ENCODE peak calls at places on chromosome 5, in four cellular contexts. One of them, this sample, is unnamed.

GRCh38 chr5:92687793-92688467 is 893.1 kb downstream of the NR2F1-AS1 start:
- DNase-seq in adrenal gland: no peak
- DNase-seq in HFF-Myc: peak
- DNase-seq in stomach: no peak
- DNase-seq in this sample: peak

GRCh38 chr5:153613143-153613542 is 122.7 kb downstream of the GRIA1 start:
- DNase-seq in HFF-Myc: no peak
- DNase-seq in stomach: no peak
- DNase-seq in adrenal gland: no peak
- DNase-seq in this sample: no peak

GRCh38 chr5:110612778-110613396 is 113.6 kb downstream of the TMEM232 start:
- DNase-seq in HFF-Myc: no peak
- DNase-seq in adrenal gland: no peak
- DNase-seq in stomach: no peak
- DNase-seq in this sample: no peak

GRCh38 chr5:6885581-6885980 is 172.3 kb downstream of the TENT4A start:
- DNase-seq in stomach: no peak
- DNase-seq in adrenal gland: no peak
- DNase-seq in HFF-Myc: no peak
- DNase-seq in this sample: no peak

GRCh38 chr5:64794053-64794770 is 25.5 kb downstream of the CWC27 start:
- DNase-seq in HFF-Myc: no peak
- DNase-seq in stomach: no peak
- DNase-seq in adrenal gland: no peak
- DNase-seq in this sample: no peak

GRCh38 chr5:74685979-74686631 is 1.1 kb downstream of the HEXB start:
- DNase-seq in adrenal gland: peak
- DNase-seq in HFF-Myc: no peak
- DNase-seq in stomach: no peak
- DNase-seq in this sample: no peak

GRCh38 chr5:135239461-135240282 is 159.4 kb downstream of the MACROH2A1 start:
- DNase-seq in HFF-Myc: no peak
- DNase-seq in adrenal gland: no peak
- DNase-seq in stomach: peak
- DNase-seq in this sample: peak

GRCh38 chr5:43985411-43985810 is 382.4 kb downstream of the NNT start:
- DNase-seq in adrenal gland: no peak
- DNase-seq in HFF-Myc: no peak
- DNase-seq in stomach: no peak
- DNase-seq in this sample: no peak

DNA sequence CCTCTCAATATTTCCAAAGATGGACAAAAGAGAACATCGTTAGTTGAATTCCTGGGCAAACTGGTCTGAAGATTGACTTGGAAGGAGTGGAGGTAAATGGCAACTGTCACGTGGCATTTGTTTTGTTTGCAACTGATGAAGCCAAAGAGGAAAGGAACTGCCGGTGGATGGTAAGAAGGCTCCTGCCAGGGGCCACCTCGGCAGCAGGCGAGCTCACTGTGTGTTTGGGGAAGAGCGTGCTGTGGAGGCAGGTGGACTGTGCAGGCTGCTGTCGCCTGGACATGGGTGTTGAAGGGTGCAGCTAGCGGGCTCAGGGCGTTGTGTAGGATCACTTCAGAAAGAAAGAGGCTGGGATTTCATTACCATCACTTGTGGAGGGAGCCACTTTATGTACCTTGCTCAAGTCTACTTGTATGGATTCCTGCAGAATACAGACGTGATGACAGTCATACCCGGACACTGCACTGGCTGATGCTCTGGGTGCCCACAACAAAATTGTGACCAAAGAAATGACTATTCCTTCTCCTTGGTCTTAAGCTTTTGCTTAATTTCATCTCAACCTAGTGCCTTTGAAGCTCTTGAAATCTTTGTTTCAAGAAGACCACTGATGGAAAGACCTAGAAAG is 72.7 kb downstream of the MAP1B start:
- DNase-seq in adrenal gland: no peak
- DNase-seq in HFF-Myc: no peak
- DNase-seq in stomach: no peak
- DNase-seq in this sample: no peak
- H3K4me3 ChIP-seq in adrenal gland: no peak
- H3K4me3 ChIP-seq in HFF-Myc: no peak
- H3K4me3 ChIP-seq in stomach: peak
- H3K4me3 ChIP-seq in this sample: peak

GRCh38 chr5:149132474-149132873 is 8.8 kb upstream of the ABLIM3 start:
- DNase-seq in HFF-Myc: no peak
- DNase-seq in stomach: no peak
- DNase-seq in adrenal gland: no peak
- DNase-seq in this sample: no peak

GRCh38 chr5:149138182-149138923 is 2.9 kb upstream of the ABLIM3 start:
- DNase-seq in HFF-Myc: no peak
- DNase-seq in adrenal gland: no peak
- DNase-seq in stomach: no peak
- DNase-seq in this sample: no peak

GRCh38 chr5:149133795-149134777 is 7.2 kb upstream of the ABLIM3 start:
- DNase-seq in adrenal gland: peak
- DNase-seq in HFF-Myc: peak
- DNase-seq in stomach: peak
- DNase-seq in this sample: peak

GRCh38 chr5:149135536-149136201 is 5.6 kb upstream of the ABLIM3 start:
- DNase-seq in stomach: no peak
- DNase-seq in HFF-Myc: no peak
- DNase-seq in adrenal gland: peak
- DNase-seq in this sample: peak

GRCh38 chr5:149134778-149135169 is 6.5 kb upstream of the ABLIM3 start:
- DNase-seq in stomach: no peak
- DNase-seq in HFF-Myc: no peak
- DNase-seq in adrenal gland: no peak
- DNase-seq in this sample: no peak
- H3K4me3 ChIP-seq in stomach: no peak
- H3K4me3 ChIP-seq in HFF-Myc: no peak
- H3K4me3 ChIP-seq in adrenal gland: no peak
- H3K4me3 ChIP-seq in this sample: no peak

DNA sequence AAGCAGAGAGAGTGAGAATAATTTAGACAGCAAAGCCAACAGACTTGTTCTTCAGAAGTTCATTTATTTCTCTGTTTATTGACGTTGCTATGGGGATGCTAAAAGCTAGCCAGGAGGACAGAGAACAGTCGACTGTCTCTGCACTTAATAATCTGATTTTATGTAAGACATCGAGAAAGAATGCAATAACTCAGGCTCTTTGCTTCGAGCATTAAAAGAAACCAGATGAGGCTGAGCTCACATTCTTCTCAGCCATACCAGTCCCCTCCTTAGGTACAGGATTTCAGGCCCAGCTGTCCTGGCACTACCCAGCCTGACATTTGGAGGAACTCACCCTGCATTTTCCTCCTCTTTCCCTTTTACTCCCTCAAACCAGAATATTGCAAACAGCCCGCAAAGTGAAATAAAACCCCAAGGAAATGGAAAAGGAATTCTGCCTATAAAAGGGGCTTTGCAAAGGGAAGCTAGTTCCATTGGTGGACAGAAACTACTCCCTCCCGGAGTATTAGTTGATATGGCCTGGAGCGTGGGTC is 44.5 kb upstream of the DPYSL3 start:
- DNase-seq in adrenal gland: no peak
- DNase-seq in stomach: no peak
- DNase-seq in HFF-Myc: peak
- DNase-seq in this sample: peak
- H3K4me3 ChIP-seq in adrenal gland: no peak
- H3K4me3 ChIP-seq in stomach: no peak
- H3K4me3 ChIP-seq in HFF-Myc: no peak
- H3K4me3 ChIP-seq in this sample: no peak

GRCh38 chr5:37840036-37840909 is at the start of gene GDNF:
- DNase-seq in HFF-Myc: no peak
- DNase-seq in stomach: peak
- DNase-seq in adrenal gland: peak
- DNase-seq in this sample: peak

GRCh38 chr5:37839441-37840035 is 303 bp downstream of the GDNF start:
- DNase-seq in adrenal gland: peak
- DNase-seq in stomach: no peak
- DNase-seq in HFF-Myc: no peak
- DNase-seq in this sample: no peak

GRCh38 chr5:37837101-37838032 is 2.5 kb downstream of the GDNF start:
- DNase-seq in HFF-Myc: peak
- DNase-seq in stomach: peak
- DNase-seq in adrenal gland: peak
- DNase-seq in this sample: peak

GRCh38 chr5:37838152-37838932 is 1.5 kb downstream of the GDNF start:
- DNase-seq in stomach: no peak
- DNase-seq in adrenal gland: peak
- DNase-seq in HFF-Myc: no peak
- DNase-seq in this sample: no peak

DNA sequence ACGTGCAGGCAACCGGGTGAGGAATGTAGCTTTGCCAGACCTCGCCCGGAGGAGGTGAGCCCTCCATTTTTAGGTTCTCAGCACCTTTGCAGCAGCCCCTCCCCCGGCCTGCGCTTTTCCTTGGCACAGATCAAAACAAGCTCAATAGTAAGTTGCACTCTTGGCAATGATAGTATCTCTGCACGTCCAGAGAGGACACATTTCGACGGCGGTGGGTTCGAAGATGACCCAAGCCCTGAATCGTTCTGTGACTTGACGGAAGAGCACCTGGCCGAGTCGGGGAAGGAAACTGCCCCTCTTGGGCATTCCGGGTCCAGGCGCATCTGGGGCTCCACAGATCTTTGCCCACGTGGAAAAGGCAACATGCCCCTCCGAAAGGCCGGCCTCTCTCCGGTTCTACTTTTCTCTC is 904 bp downstream of the GDNF start:
- DNase-seq in HFF-Myc: no peak
- DNase-seq in stomach: no peak
- DNase-seq in adrenal gland: no peak
- DNase-seq in this sample: no peak
- H3K4me3 ChIP-seq in HFF-Myc: peak
- H3K4me3 ChIP-seq in stomach: peak
- H3K4me3 ChIP-seq in adrenal gland: no peak
- H3K4me3 ChIP-seq in this sample: peak

GRCh38 chr5:112799661-112800060 is 61.4 kb upstream of the SRP19 start:
- DNase-seq in adrenal gland: no peak
- DNase-seq in HFF-Myc: no peak
- DNase-seq in stomach: no peak
- DNase-seq in this sample: no peak

GRCh38 chr5:112794410-112794809 is 56.7 kb downstream of the APC start:
- DNase-seq in stomach: no peak
- DNase-seq in HFF-Myc: no peak
- DNase-seq in adrenal gland: no peak
- DNase-seq in this sample: no peak

GRCh38 chr5:112795342-112795741 is 57.7 kb downstream of the APC start:
- DNase-seq in adrenal gland: no peak
- DNase-seq in HFF-Myc: no peak
- DNase-seq in stomach: no peak
- DNase-seq in this sample: no peak

GRCh38 chr5:112793201-112793600 is 55.5 kb downstream of the APC start:
- DNase-seq in HFF-Myc: no peak
- DNase-seq in adrenal gland: no peak
- DNase-seq in stomach: no peak
- DNase-seq in this sample: no peak

GRCh38 chr5:112795944-112796678 is 58.4 kb downstream of the APC start:
- DNase-seq in HFF-Myc: no peak
- DNase-seq in adrenal gland: no peak
- DNase-seq in stomach: no peak
- DNase-seq in this sample: no peak
- H3K4me3 ChIP-seq in HFF-Myc: no peak
- H3K4me3 ChIP-seq in adrenal gland: no peak
- H3K4me3 ChIP-seq in stomach: no peak
- H3K4me3 ChIP-seq in this sample: no peak

DNA sequence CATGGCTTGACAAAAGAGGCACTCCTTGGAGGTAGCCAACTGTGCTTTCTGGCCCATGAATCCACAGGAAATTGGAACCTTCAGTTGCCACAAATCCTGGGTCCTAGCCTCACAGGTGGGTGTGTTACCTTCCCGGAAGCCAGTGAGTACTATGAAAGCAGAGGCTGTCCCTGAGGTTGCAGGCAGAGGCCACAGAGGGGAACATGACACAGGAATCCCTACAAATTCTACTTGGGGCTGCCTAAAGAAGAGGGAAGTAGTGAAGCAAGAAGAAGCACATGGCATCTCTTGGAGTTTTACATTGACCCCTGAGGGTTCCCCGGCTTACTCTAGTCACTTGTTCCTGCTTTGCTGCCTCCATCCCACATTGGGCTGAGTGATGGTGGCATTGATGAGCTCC is 2.6 kb downstream of the SLC22A5 start:
- DNase-seq in adrenal gland: no peak
- DNase-seq in stomach: no peak
- DNase-seq in HFF-Myc: no peak
- DNase-seq in this sample: no peak
- H3K4me3 ChIP-seq in adrenal gland: no peak
- H3K4me3 ChIP-seq in stomach: no peak
- H3K4me3 ChIP-seq in HFF-Myc: no peak
- H3K4me3 ChIP-seq in this sample: no peak

GRCh38 chr5:116573279-116573616 is 1.4 kb downstream of the SEMA6A start:
- DNase-seq in HFF-Myc: no peak
- DNase-seq in stomach: peak
- DNase-seq in adrenal gland: peak
- DNase-seq in this sample: no peak
- H3K4me3 ChIP-seq in HFF-Myc: no peak
- H3K4me3 ChIP-seq in stomach: peak
- H3K4me3 ChIP-seq in adrenal gland: peak
- H3K4me3 ChIP-seq in this sample: peak

DNA sequence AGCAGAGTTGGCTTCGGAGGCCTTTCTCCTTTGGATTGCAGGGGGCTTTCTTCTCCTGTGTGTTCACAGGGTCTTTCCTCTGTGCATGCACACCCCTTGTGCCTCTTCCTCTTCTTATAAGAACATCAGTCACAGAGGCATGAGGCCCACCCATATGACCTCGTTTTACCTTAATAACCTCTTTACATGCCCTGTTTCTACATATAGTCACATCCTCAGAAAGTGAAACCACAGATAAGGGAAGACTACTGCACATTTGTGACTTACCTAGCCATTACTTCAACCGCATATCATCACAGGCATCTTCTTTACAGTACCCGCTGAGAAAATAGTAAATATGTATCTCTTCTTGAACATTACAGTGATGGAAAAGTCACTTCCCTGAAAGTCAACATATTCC is 204.9 kb upstream of the TARS1 start:
- DNase-seq in HFF-Myc: no peak
- DNase-seq in adrenal gland: no peak
- DNase-seq in stomach: no peak
- DNase-seq in this sample: no peak
- H3K4me3 ChIP-seq in HFF-Myc: no peak
- H3K4me3 ChIP-seq in adrenal gland: no peak
- H3K4me3 ChIP-seq in stomach: no peak
- H3K4me3 ChIP-seq in this sample: no peak

DNA sequence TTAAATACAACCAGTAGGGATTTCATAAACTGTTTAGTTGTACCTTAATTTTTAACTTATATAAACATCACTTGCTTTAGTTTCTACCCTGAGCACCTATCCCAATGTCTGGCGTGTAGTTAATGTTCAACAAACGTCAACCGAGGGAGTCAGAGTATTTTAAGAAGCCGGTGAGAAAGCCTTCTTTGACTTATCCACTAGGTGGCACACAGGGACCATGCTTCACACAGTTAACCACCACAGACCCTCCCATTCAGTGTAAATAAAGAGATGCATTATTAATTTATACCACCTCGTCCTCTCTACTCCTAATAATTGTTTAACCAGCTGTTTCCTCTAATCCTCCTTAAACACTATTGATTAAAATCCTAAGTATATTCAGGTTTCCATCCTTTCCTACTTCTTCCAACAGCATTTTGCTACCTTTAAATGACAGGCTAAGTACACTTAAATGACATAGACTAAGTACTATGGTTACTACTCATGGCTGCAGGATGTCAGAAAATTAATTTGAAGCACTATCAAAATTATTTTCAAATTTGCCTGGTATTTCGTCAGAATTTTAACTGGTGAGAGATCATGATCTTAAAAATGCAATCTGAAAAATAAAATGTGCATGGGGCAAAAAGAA is 2.3 kb downstream of the HAPLN1 start:
- DNase-seq in stomach: peak
- DNase-seq in HFF-Myc: peak
- DNase-seq in adrenal gland: peak
- DNase-seq in this sample: peak
- H3K4me3 ChIP-seq in stomach: no peak
- H3K4me3 ChIP-seq in HFF-Myc: no peak
- H3K4me3 ChIP-seq in adrenal gland: no peak
- H3K4me3 ChIP-seq in this sample: peak

This sample was measured in astrocyte of the cerebellum.